ENCODE peak calls at places on chromosomes 11 and 22, in four cellular contexts. H is SJSA1, M is psoas muscle, P is hepatocyte. D is an unnamed sample.

GRCh38 chr11:69010964-69011623 is 2.0 kb downstream of the MRGPRF start:
- DNase-seq in P (peak; percentile 91), H (peak; percentile 95), M (peak; percentile 79), D (peak; percentile 39)

GRCh38 chr22:31241200-31241599 is 29.1 kb downstream of the LIMK2 start:
- DNase-seq in H (no peak), P (peak; percentile 61), M (no peak), D (no peak)

GRCh38 chr11:113014262-113014661 is 53.0 kb downstream of the NCAM1 start:
- DNase-seq in H (no peak), M (no peak), P (peak; percentile 64), D (no peak)

GRCh38 chr11:18492888-18493287 is 33.9 kb downstream of the TSG101 start:
- DNase-seq in M (no peak), P (peak; percentile 13), H (no peak), D (no peak)

GRCh38 chr11:19281041-19281440 is 40.3 kb upstream of the E2F8 start:
- DNase-seq in M (no peak), H (no peak), P (no peak), D (no peak)

GRCh38 chr11:115334932-115335788 is 169.1 kb downstream of the CADM1 start:
- DNase-seq in P (peak; percentile 37), M (no peak), H (no peak), D (peak; percentile 32)

GRCh38 chr11:4480577-4481539 is 1.6 kb upstream of the OR52K1 start:
- DNase-seq in P (no peak), H (peak; percentile 63), M (no peak), D (no peak)

GRCh38 chr22:47304191-47304831 is 541.9 kb downstream of the TBC1D22A start:
- DNase-seq in M (no peak), H (peak; percentile 39), P (no peak), D (no peak)

GRCh38 chr11:35781342-35782171 is 119.0 kb downstream of the TRIM44 start:
- DNase-seq in P (no peak), H (no peak), M (no peak), D (no peak)

GRCh38 chr11:121936781-121937447 is 179.1 kb downstream of the BLID start:
- DNase-seq in M (no peak), P (no peak), H (no peak), D (no peak)

GRCh38 chr22:45648320-45649070 is 23.1 kb upstream of the ATXN10 start:
- DNase-seq in M (no peak), P (no peak), H (no peak), D (no peak)

GRCh38 chr11:115869780-115870431 is 365.7 kb upstream of the CADM1 start:
- DNase-seq in H (peak; percentile 46), P (peak; percentile 58), M (no peak), D (no peak)

GRCh38 chr11:30392221-30392784 is 69.4 kb downstream of the ARL14EP start:
- DNase-seq in H (no peak), M (no peak), P (peak; percentile 32), D (no peak)

GRCh38 chr11:1667906-1668305 is 29.1 kb upstream of the KRTAP5-6 start:
- DNase-seq in M (no peak), H (no peak), P (peak; percentile 5), D (no peak)

GRCh38 chr11:103995896-103996295 is 40.5 kb upstream of the DDI1 start:
- DNase-seq in M (no peak), P (no peak), H (no peak), D (no peak)

GRCh38 chr11:57885298-57886035 is 123.9 kb downstream of the CTNND1 start:
- DNase-seq in M (no peak), P (peak; percentile 38), H (no peak), D (peak; percentile 21)

GRCh38 chr11:32704775-32705174 is 89.7 kb downstream of the CCDC73 start:
- DNase-seq in M (no peak), P (no peak), H (no peak), D (no peak)

GRCh38 chr11:7637447-7638157 is 35.7 kb downstream of the CYB5R2 start:
- DNase-seq in M (no peak), P (no peak), H (peak; percentile 52), D (no peak)

GRCh38 chr22:27866136-27867091 is 52.6 kb downstream of the PITPNB start:
- DNase-seq in H (no peak), P (peak; percentile 49), M (no peak), D (no peak)

GRCh38 chr11:20042717-20043392 is 117.4 kb downstream of the DBX1 start:
- DNase-seq in P (no peak), H (no peak), M (no peak), D (no peak)

GRCh38 chr11:73288873-73289707 is 17.0 kb downstream of the P2RY6 start:
- DNase-seq in P (peak; percentile 85), M (peak; percentile 85), H (peak; percentile 54), D (no peak)

GRCh38 chr11:114398303-114398920 is 1.9 kb downstream of the C11orf71 start:
- DNase-seq in P (no peak), M (no peak), H (no peak), D (no peak)

GRCh38 chr11:706957-707816 is 1.2 kb downstream of the EPS8L2 start:
- DNase-seq in P (peak; percentile 83), M (no peak), H (no peak), D (no peak)

GRCh38 chr22:41513391-41513790 is 30.9 kb downstream of the POLR3H start:
- DNase-seq in H (no peak), M (peak; percentile 80), P (no peak), D (no peak)

DNA sequence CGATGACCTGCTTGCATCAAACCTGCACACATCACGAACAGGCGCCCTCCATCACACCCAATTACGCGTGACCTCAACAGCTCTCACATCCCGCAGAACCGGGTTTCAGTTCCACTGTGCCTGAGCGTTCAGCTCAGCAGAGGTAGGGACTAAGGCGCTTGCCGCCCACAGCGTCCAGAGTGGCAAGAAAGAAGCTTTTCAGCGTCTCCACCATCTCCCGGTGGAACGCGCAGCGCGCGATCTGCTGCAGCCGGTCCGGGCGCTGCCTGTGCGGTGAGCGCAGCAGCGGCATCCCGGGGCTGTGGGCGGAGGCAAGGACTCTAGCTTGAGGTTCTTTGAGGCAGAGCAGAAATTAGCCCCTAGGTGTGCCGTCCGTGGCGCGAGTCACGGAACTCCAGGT is 1.5 kb upstream of the CALCA start:
- DNase-seq in H (no peak), P (peak; percentile 44), M (no peak), D (no peak)
- H3K4me3 ChIP-seq in H (no peak overlapping the region), P (no peak overlapping the region), M (peak overlapping the region; percentile 54), D (no peak overlapping the region)

GRCh38 chr11:59401262-59401552 is 25.0 kb downstream of the OR5A2 start:
- DNase-seq in H (no peak), M (no peak), P (no peak), D (no peak)
- H3K4me3 ChIP-seq in H (no peak overlapping the region), M (no peak overlapping the region), P (no peak overlapping the region), D (no peak overlapping the region)

GRCh38 chr11:120337133-120337895 is 1.1 kb downstream of the ARHGEF12 start:
- DNase-seq in M (peak; percentile 68), P (peak; percentile 41), H (no peak), D (no peak)

GRCh38 chr11:120336641-120337132 is 474 bp downstream of the ARHGEF12 start:
- DNase-seq in H (peak; percentile 44), M (peak; percentile 82), P (peak; percentile 78), D (no peak)

GRCh38 chr11:120340529-120340928 is 4.3 kb downstream of the ARHGEF12 start:
- DNase-seq in P (no peak), H (no peak), M (no peak), D (no peak)

GRCh38 chr11:120337896-120338840 is 2.0 kb downstream of the ARHGEF12 start:
- DNase-seq in M (no peak), H (no peak), P (peak; percentile 14), D (no peak)

DNA sequence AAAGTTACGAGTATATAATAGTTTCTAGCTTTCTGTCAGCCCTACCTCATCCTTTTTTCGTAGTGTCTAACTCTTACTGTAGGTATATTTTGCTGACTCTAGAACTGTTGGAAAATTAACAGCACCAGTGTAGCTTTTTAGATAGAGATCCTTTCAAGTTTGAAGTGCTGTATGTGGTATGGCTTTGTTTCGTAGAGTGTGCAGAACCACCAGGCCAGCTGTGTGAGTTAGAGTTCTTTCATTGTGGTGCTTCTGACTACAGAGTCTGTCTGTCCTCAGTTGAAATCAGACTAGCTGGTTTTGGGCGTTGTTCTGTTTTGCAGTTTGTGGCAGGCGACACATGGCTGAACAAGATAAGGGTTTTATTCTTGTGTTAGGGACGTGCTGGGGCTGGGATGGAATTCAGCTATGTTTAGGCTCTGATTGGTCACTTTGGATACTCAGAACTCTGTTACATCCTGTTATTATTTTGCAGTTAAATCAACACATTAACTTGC is 3.2 kb downstream of the ARHGEF12 start:
- DNase-seq in H (no peak), P (peak; percentile 18), M (no peak), D (peak; percentile 96)
- H3K4me3 ChIP-seq in H (peak overlapping the region; percentile 9), P (peak overlapping the region; percentile 92), M (peak overlapping the region; percentile 96), D (peak overlapping the region; percentile 7)

GRCh38 chr22:22022255-22022840 is 39.8 kb upstream of the TOP3B start:
- DNase-seq in M (no peak), P (no peak), H (no peak), D (no peak)

GRCh38 chr22:22019659-22020424 is 37.3 kb upstream of the TOP3B start:
- DNase-seq in H (no peak), P (no peak), M (no peak), D (no peak)

GRCh38 chr22:22021160-22021750 is 38.7 kb upstream of the TOP3B start:
- DNase-seq in H (no peak), P (no peak), M (no peak), D (no peak)

GRCh38 chr22:22020425-22020852 is 37.9 kb upstream of the TOP3B start:
- DNase-seq in H (no peak), M (no peak), P (no peak), D (no peak)

GRCh38 chr22:22018825-22019658 is 36.5 kb upstream of the TOP3B start:
- DNase-seq in M (no peak), P (no peak), H (no peak), D (no peak)
- H3K4me3 ChIP-seq in M (no peak overlapping the region), P (no peak overlapping the region), H (no peak overlapping the region), D (no peak overlapping the region)

GRCh38 chr11:108947654-108948570 is 283.0 kb downstream of the DDX10 start:
- DNase-seq in P (no peak), H (no peak), M (no peak), D (no peak)
- H3K4me3 ChIP-seq in P (no peak overlapping the region), H (no peak overlapping the region), M (no peak overlapping the region), D (no peak overlapping the region)

GRCh38 chr11:64590763-64591221 is at the start of gene SLC22A12:
- DNase-seq in H (no peak), M (no peak), P (no peak), D (no peak)
- H3K4me3 ChIP-seq in H (no peak within 1 kb of the TSS), M (no peak within 1 kb of the TSS), P (no peak within 1 kb of the TSS), D (no peak within 1 kb of the TSS)

DNA sequence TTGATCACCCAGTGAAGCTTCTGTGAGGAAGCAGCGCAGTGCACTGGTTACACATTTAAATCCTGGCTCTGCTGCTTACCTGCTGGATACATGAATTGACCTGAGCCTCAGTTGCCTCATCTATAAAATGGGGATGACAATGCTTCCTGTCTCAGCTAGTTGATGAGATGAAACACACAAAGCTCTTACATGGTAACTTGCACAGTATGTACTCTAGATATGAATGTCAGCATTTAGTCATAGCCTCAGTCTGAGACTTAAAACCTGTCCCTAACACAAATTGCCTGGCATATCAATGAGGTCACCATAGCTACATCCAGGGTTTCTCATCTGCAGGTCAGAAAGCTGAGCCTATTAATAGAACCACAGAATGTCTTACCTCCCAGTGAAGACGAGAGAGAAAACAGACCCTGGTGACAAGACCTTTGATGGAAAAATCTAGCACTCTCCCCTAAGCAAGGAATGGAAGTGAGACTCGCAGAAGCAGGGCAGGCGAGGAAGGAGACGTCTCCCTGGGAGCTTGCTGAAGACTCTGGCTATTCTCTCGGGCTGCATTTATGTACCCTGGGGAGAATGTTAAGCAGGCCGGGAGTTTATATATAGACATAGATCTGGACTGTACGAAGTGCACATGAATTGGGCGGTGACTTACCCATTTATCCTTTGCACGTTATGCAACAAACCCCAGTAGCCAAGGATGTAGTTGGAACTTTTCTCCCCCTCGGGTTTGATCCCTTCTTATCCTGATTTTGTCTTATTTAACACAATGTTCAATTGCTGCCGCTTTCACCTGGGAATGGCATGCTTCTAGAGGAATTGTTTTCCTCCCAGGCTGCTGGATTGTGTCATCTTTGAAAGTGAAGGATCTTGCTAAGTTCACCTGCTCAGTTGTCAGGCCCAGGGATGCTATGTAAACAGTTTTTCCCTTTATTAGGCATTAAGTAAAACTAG is 18.0 kb downstream of the SDHAF2 start:
- DNase-seq in H (no peak), P (no peak), M (no peak), D (no peak)
- H3K4me3 ChIP-seq in H (no peak overlapping the region), P (no peak overlapping the region), M (peak overlapping the region; percentile 16), D (no peak overlapping the region)